ENCODE peak calls at places on chromosomes 2 and 18, in ten cellular contexts. One of them, this sample, is unnamed.

GRCh38 chr2:108627911-108628567 is 91.2 kb upstream of the RANBP2 start:
- DNase-seq in PC-3: no peak
- DNase-seq in small intestine: no peak
- DNase-seq in colonic mucosa: no peak
- DNase-seq in adipocyte: no peak
- DNase-seq in neural progenitor cell: no peak
- DNase-seq in right atrium auricular region: no peak
- DNase-seq in GM23248: no peak
- DNase-seq in stomach: no peak
- DNase-seq in kidney: no peak
- DNase-seq in this sample: no peak

GRCh38 chr2:191857406-191857805 is 10.5 kb upstream of the CAVIN2 start:
- DNase-seq in PC-3: peak; percentile 83
- DNase-seq in small intestine: no peak
- DNase-seq in colonic mucosa: no peak
- DNase-seq in adipocyte: no peak
- DNase-seq in neural progenitor cell: no peak
- DNase-seq in right atrium auricular region: no peak
- DNase-seq in GM23248: peak; percentile 55
- DNase-seq in stomach: no peak
- DNase-seq in kidney: no peak
- DNase-seq in this sample: peak; percentile 55

GRCh38 chr18:27430595-27430994 is 245.5 kb upstream of the CHST9 start:
- DNase-seq in PC-3: no peak
- DNase-seq in small intestine: no peak
- DNase-seq in colonic mucosa: no peak
- DNase-seq in adipocyte: no peak
- DNase-seq in neural progenitor cell: no peak
- DNase-seq in right atrium auricular region: no peak
- DNase-seq in GM23248: no peak
- DNase-seq in stomach: no peak
- DNase-seq in kidney: no peak
- DNase-seq in this sample: no peak

GRCh38 chr2:216862628-216863027 is 2.8 kb upstream of the TNP1 start:
- DNase-seq in PC-3: no peak
- DNase-seq in small intestine: no peak
- DNase-seq in colonic mucosa: no peak
- DNase-seq in adipocyte: no peak
- DNase-seq in neural progenitor cell: no peak
- DNase-seq in right atrium auricular region: no peak
- DNase-seq in GM23248: no peak
- DNase-seq in stomach: no peak
- DNase-seq in kidney: no peak
- DNase-seq in this sample: no peak

GRCh38 chr2:12965540-12966269 is 249.0 kb downstream of the TRIB2 start:
- DNase-seq in PC-3: peak; percentile 72
- DNase-seq in small intestine: peak; percentile 58
- DNase-seq in colonic mucosa: no peak
- DNase-seq in adipocyte: peak; percentile 74
- DNase-seq in neural progenitor cell: no peak
- DNase-seq in right atrium auricular region: no peak
- DNase-seq in GM23248: peak; percentile 86
- DNase-seq in stomach: no peak
- DNase-seq in kidney: no peak
- DNase-seq in this sample: peak; percentile 86

GRCh38 chr2:1550658-1551316 is 137.5 kb downstream of the TPO start:
- DNase-seq in PC-3: peak; percentile 73
- DNase-seq in small intestine: peak; percentile 31
- DNase-seq in colonic mucosa: peak; percentile 56
- DNase-seq in adipocyte: peak; percentile 66
- DNase-seq in neural progenitor cell: peak; percentile 85
- DNase-seq in right atrium auricular region: no peak
- DNase-seq in GM23248: peak; percentile 62
- DNase-seq in stomach: peak; percentile 66
- DNase-seq in kidney: peak; percentile 83
- DNase-seq in this sample: peak; percentile 15

GRCh38 chr2:158184001-158184400 is 82.3 kb downstream of the UPP2 start:
- DNase-seq in PC-3: no peak
- DNase-seq in small intestine: no peak
- DNase-seq in colonic mucosa: no peak
- DNase-seq in adipocyte: no peak
- DNase-seq in neural progenitor cell: no peak
- DNase-seq in right atrium auricular region: no peak
- DNase-seq in GM23248: no peak
- DNase-seq in stomach: no peak
- DNase-seq in kidney: no peak
- DNase-seq in this sample: no peak

GRCh38 chr2:224141304-224141703 is 102.2 kb upstream of the SERPINE2 start:
- DNase-seq in PC-3: no peak
- DNase-seq in small intestine: no peak
- DNase-seq in colonic mucosa: no peak
- DNase-seq in adipocyte: no peak
- DNase-seq in neural progenitor cell: no peak
- DNase-seq in right atrium auricular region: no peak
- DNase-seq in GM23248: no peak
- DNase-seq in stomach: no peak
- DNase-seq in kidney: no peak
- DNase-seq in this sample: no peak

GRCh38 chr2:164816900-164817299 is 24.7 kb downstream of the COBLL1 start:
- DNase-seq in PC-3: no peak
- DNase-seq in small intestine: no peak
- DNase-seq in colonic mucosa: no peak
- DNase-seq in adipocyte: no peak
- DNase-seq in neural progenitor cell: no peak
- DNase-seq in right atrium auricular region: no peak
- DNase-seq in GM23248: no peak
- DNase-seq in stomach: no peak
- DNase-seq in kidney: no peak
- DNase-seq in this sample: no peak
- H3K36me3 ChIP-seq in PC-3: no peaks in the 10 kb centered on the region
- H3K36me3 ChIP-seq in small intestine: no peaks in the 10 kb centered on the region
- H3K36me3 ChIP-seq in colonic mucosa: no peaks in the 10 kb centered on the region
- H3K36me3 ChIP-seq in adipocyte: no peaks in the 10 kb centered on the region
- H3K36me3 ChIP-seq in neural progenitor cell: no peaks in the 10 kb centered on the region
- H3K36me3 ChIP-seq in right atrium auricular region: no peaks in the 10 kb centered on the region
- H3K36me3 ChIP-seq in GM23248: no peaks in the 10 kb centered on the region
- H3K36me3 ChIP-seq in stomach: no peaks in the 10 kb centered on the region
- H3K36me3 ChIP-seq in kidney: no peaks in the 10 kb centered on the region
- H3K36me3 ChIP-seq in this sample: no peaks in the 10 kb centered on the region

GRCh38 chr2:18792226-18792629 is 202.9 kb upstream of the NT5C1B start:
- DNase-seq in PC-3: no peak
- DNase-seq in small intestine: no peak
- DNase-seq in colonic mucosa: no peak
- DNase-seq in adipocyte: peak; percentile 19
- DNase-seq in neural progenitor cell: no peak
- DNase-seq in right atrium auricular region: no peak
- DNase-seq in GM23248: no peak
- DNase-seq in stomach: no peak
- DNase-seq in kidney: no peak
- DNase-seq in this sample: no peak

GRCh38 chr2:18790465-18791171 is 201.2 kb upstream of the NT5C1B start:
- DNase-seq in PC-3: no peak
- DNase-seq in small intestine: no peak
- DNase-seq in colonic mucosa: no peak
- DNase-seq in adipocyte: no peak
- DNase-seq in neural progenitor cell: no peak
- DNase-seq in right atrium auricular region: no peak
- DNase-seq in GM23248: no peak
- DNase-seq in stomach: no peak
- DNase-seq in kidney: no peak
- DNase-seq in this sample: no peak

GRCh38 chr2:18792684-18793083 is 203.3 kb upstream of the NT5C1B start:
- DNase-seq in PC-3: no peak
- DNase-seq in small intestine: no peak
- DNase-seq in colonic mucosa: no peak
- DNase-seq in adipocyte: no peak
- DNase-seq in neural progenitor cell: peak; percentile 7
- DNase-seq in right atrium auricular region: no peak
- DNase-seq in GM23248: no peak
- DNase-seq in stomach: no peak
- DNase-seq in kidney: no peak
- DNase-seq in this sample: no peak

GRCh38 chr2:18788590-18788989 is 199.2 kb upstream of the NT5C1B start:
- DNase-seq in PC-3: no peak
- DNase-seq in small intestine: no peak
- DNase-seq in colonic mucosa: no peak
- DNase-seq in adipocyte: no peak
- DNase-seq in neural progenitor cell: no peak
- DNase-seq in right atrium auricular region: no peak
- DNase-seq in GM23248: no peak
- DNase-seq in stomach: no peak
- DNase-seq in kidney: peak; percentile 84
- DNase-seq in this sample: no peak

DNA sequence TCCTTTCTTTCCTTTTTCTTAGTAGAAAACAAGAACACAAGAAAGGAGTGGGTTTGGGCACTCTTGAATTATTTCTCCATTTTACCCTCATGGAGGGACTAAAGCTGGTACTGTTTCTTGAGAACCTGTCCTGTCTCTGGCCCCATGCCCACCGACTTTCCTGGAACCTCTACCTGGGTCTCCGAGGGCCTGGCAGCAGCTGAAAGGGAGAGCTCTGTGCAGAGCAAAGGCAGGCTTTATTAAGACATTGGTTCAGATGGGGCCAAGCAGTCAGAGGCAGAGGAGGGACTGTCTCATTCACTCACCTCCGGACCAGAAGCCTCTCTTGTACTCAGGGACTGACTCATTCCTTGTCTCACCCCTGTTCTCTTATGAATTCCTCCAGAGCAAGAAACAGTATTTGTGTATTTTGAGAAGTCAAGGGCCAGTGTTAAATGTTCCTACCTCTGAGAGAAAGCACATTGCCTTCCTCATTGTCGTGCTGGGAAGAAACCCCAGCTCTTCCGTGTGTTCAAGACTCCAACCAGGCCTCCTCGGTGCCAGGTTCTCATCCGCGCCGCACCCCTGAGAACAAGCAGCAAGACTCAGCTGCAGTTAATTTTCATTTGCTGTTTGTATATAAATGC is 201.9 kb upstream of the NT5C1B start:
- DNase-seq in PC-3: no peak
- DNase-seq in small intestine: no peak
- DNase-seq in colonic mucosa: no peak
- DNase-seq in adipocyte: peak; percentile 40
- DNase-seq in neural progenitor cell: no peak
- DNase-seq in right atrium auricular region: no peak
- DNase-seq in GM23248: peak; percentile 40
- DNase-seq in stomach: no peak
- DNase-seq in kidney: peak; percentile 21
- DNase-seq in this sample: peak; percentile 8
- H3K36me3 ChIP-seq in PC-3: no peaks in the 10 kb centered on the region
- H3K36me3 ChIP-seq in small intestine: no peaks in the 10 kb centered on the region
- H3K36me3 ChIP-seq in colonic mucosa: no peaks in the 10 kb centered on the region
- H3K36me3 ChIP-seq in adipocyte: no peaks in the 10 kb centered on the region
- H3K36me3 ChIP-seq in neural progenitor cell: no peaks in the 10 kb centered on the region
- H3K36me3 ChIP-seq in right atrium auricular region: no peaks in the 10 kb centered on the region
- H3K36me3 ChIP-seq in GM23248: no peaks in the 10 kb centered on the region
- H3K36me3 ChIP-seq in stomach: no peaks in the 10 kb centered on the region
- H3K36me3 ChIP-seq in kidney: no peaks in the 10 kb centered on the region
- H3K36me3 ChIP-seq in this sample: no peaks in the 10 kb centered on the region

DNA sequence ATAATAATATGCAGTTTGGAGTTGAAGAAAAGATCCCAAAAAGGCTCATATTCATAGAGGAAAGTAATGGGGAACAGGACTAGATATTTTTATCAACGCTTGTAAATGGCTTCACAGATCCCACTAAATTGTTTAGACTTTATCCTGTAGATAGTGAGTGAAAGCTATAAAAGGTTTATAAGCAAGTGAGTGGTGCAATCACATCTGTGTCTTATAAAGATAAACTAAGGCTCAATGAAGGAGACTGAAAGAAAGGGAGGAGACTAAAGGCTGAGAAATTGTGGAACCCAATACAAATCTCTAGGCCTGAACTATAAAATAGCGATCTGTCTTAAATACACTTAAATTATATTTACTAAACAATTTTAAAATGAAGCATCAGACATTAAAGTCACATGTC is 7.7 kb downstream of the SP3 start:
- DNase-seq in PC-3: no peak
- DNase-seq in small intestine: peak; percentile 82
- DNase-seq in colonic mucosa: no peak
- DNase-seq in adipocyte: peak; percentile 57
- DNase-seq in neural progenitor cell: no peak
- DNase-seq in right atrium auricular region: no peak
- DNase-seq in GM23248: no peak
- DNase-seq in stomach: no peak
- DNase-seq in kidney: no peak
- DNase-seq in this sample: no peak
- H3K36me3 ChIP-seq in PC-3: peaks cover 46% of the 10 kb centered on the region
- H3K36me3 ChIP-seq in small intestine: peaks cover 9% of the 10 kb centered on the region
- H3K36me3 ChIP-seq in colonic mucosa: peaks cover 9% of the 10 kb centered on the region
- H3K36me3 ChIP-seq in adipocyte: peaks cover 41% of the 10 kb centered on the region
- H3K36me3 ChIP-seq in neural progenitor cell: peaks cover 46% of the 10 kb centered on the region
- H3K36me3 ChIP-seq in right atrium auricular region: peaks cover 25% of the 10 kb centered on the region
- H3K36me3 ChIP-seq in GM23248: peaks cover 36% of the 10 kb centered on the region
- H3K36me3 ChIP-seq in stomach: peaks cover 41% of the 10 kb centered on the region
- H3K36me3 ChIP-seq in kidney: peaks cover 18% of the 10 kb centered on the region
- H3K36me3 ChIP-seq in this sample: peaks cover 6% of the 10 kb centered on the region

GRCh38 chr2:240129731-240130392 is 6.2 kb downstream of the COPS9 start:
- DNase-seq in PC-3: no peak
- DNase-seq in small intestine: no peak
- DNase-seq in colonic mucosa: no peak
- DNase-seq in adipocyte: no peak
- DNase-seq in neural progenitor cell: no peak
- DNase-seq in right atrium auricular region: no peak
- DNase-seq in GM23248: no peak
- DNase-seq in stomach: no peak
- DNase-seq in kidney: peak; percentile 53
- DNase-seq in this sample: no peak

GRCh38 chr2:240128608-240129144 is 7.4 kb downstream of the COPS9 start:
- DNase-seq in PC-3: no peak
- DNase-seq in small intestine: no peak
- DNase-seq in colonic mucosa: no peak
- DNase-seq in adipocyte: no peak
- DNase-seq in neural progenitor cell: no peak
- DNase-seq in right atrium auricular region: no peak
- DNase-seq in GM23248: no peak
- DNase-seq in stomach: no peak
- DNase-seq in kidney: peak; percentile 37
- DNase-seq in this sample: no peak

GRCh38 chr2:240130393-240131195 is 5.5 kb downstream of the COPS9 start:
- DNase-seq in PC-3: no peak
- DNase-seq in small intestine: no peak
- DNase-seq in colonic mucosa: no peak
- DNase-seq in adipocyte: no peak
- DNase-seq in neural progenitor cell: no peak
- DNase-seq in right atrium auricular region: no peak
- DNase-seq in GM23248: no peak
- DNase-seq in stomach: no peak
- DNase-seq in kidney: peak; percentile 55
- DNase-seq in this sample: no peak

GRCh38 chr2:240127911-240128607 is 8.0 kb downstream of the COPS9 start:
- DNase-seq in PC-3: no peak
- DNase-seq in small intestine: no peak
- DNase-seq in colonic mucosa: no peak
- DNase-seq in adipocyte: no peak
- DNase-seq in neural progenitor cell: no peak
- DNase-seq in right atrium auricular region: no peak
- DNase-seq in GM23248: no peak
- DNase-seq in stomach: no peak
- DNase-seq in kidney: no peak
- DNase-seq in this sample: no peak

DNA sequence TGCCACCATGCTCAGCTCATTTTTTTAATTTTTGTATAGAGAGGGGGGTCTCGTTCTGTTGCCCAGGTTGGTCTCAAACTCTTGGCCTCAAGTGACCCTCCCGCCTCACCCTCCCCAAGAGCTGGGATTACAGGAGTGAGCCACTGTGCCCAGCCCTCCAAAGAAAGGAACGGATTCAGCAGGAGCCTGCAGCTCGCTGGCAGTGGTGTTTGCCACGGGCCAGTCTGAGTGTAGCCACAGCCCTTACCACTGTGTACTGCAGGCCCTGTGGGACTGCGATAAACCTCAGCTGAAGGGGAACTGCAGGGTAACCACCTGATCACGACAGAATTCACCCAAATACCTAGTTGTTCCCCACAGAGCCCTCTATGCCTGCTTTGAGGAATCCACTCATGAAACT is 6.8 kb downstream of the COPS9 start:
- DNase-seq in PC-3: no peak
- DNase-seq in small intestine: no peak
- DNase-seq in colonic mucosa: no peak
- DNase-seq in adipocyte: no peak
- DNase-seq in neural progenitor cell: no peak
- DNase-seq in right atrium auricular region: no peak
- DNase-seq in GM23248: no peak
- DNase-seq in stomach: no peak
- DNase-seq in kidney: peak; percentile 39
- DNase-seq in this sample: no peak
- H3K36me3 ChIP-seq in PC-3: peaks cover 22% of the 10 kb centered on the region
- H3K36me3 ChIP-seq in small intestine: peaks cover 7% of the 10 kb centered on the region
- H3K36me3 ChIP-seq in colonic mucosa: peaks cover 3% of the 10 kb centered on the region
- H3K36me3 ChIP-seq in adipocyte: peaks cover 65% of the 10 kb centered on the region
- H3K36me3 ChIP-seq in neural progenitor cell: no peaks in the 10 kb centered on the region
- H3K36me3 ChIP-seq in right atrium auricular region: peaks cover 54% of the 10 kb centered on the region
- H3K36me3 ChIP-seq in GM23248: no peaks in the 10 kb centered on the region
- H3K36me3 ChIP-seq in stomach: peaks cover 84% of the 10 kb centered on the region
- H3K36me3 ChIP-seq in kidney: peaks cover 24% of the 10 kb centered on the region
- H3K36me3 ChIP-seq in this sample: peaks cover 27% of the 10 kb centered on the region